ENCODE peak calls at places on chromosomes 7 and 10, in nine cellular contexts. N is HFFc6; M is iPS DF 6.9; Q is astrocyte of the cerebellum; K is fibroblast of the conjunctiva; E is stimulated activated CD8-positive, alpha-beta memory T cell treated with anti-CD3 and anti-CD28 coated beads, Interleukin-15, amount 100 ng/mL, for 1 hour; J is activated CD8-positive, alpha-beta memory T cell treated with anti-CD3 and anti-CD28 coated beads for 48 hours; T is right lobe of liver; X is myocyte. Y is an unnamed sample.

GRCh38 chr10:38003588-38003987 is 6.9 kb upstream of the ZNF33A start:
- DNase-seq in N (no peak), M (no peak), Q (no peak), K (no peak), E (no peak), J (no peak), T (no peak), X (no peak), Y (no peak)

GRCh38 chr7:16889851-16890443 is 8.2 kb upstream of the AGR3 start:
- DNase-seq in N (no peak), M (no peak), Q (no peak), K (no peak), E (no peak), J (no peak), T (no peak), X (no peak), Y (no peak)

GRCh38 chr10:89702121-89702480 is 711 bp downstream of the KIF20B start:
- DNase-seq in N (no peak), M (no peak), Q (no peak), K (no peak), E (no peak), J (no peak), T (no peak), X (peak; percentile 34), Y (peak; percentile 49)

GRCh38 chr10:16519908-16520861 is 1.5 kb downstream of the C1QL3 start:
- DNase-seq in N (no peak), M (no peak), Q (no peak), K (no peak), E (no peak), J (no peak), T (peak; percentile 19), X (no peak), Y (peak; percentile 32)

GRCh38 chr7:33233659-33234058 is 104.3 kb downstream of the BBS9 start:
- DNase-seq in N (no peak), M (no peak), Q (no peak), K (no peak), E (no peak), J (no peak), T (no peak), X (no peak), Y (no peak)

GRCh38 chr7:79221211-79221610 is 232.3 kb downstream of the MAGI2 start:
- DNase-seq in N (no peak), M (no peak), Q (no peak), K (no peak), E (no peak), J (no peak), T (no peak), X (no peak), Y (no peak)

GRCh38 chr10:80390740-80391139 is 17.6 kb upstream of the PRXL2A start:
- DNase-seq in N (no peak), M (no peak), Q (no peak), K (no peak), E (no peak), J (no peak), T (no peak), X (no peak), Y (no peak)

GRCh38 chr7:32479574-32480200 is 10.5 kb downstream of the LSM5 start:
- DNase-seq in N (peak; percentile 52), M (no peak), Q (no peak), K (peak; percentile 53), E (no peak), J (no peak), T (no peak), X (peak; percentile 72), Y (peak; percentile 55)

GRCh38 chr7:63054191-63054661 is 944.4 kb upstream of the ZNF722 start:
- DNase-seq in N (no peak), M (no peak), Q (no peak), K (no peak), E (no peak), J (no peak), T (no peak), X (no peak), Y (no peak)

GRCh38 chr10:1255166-1255565 is 199.0 kb downstream of the WDR37 start:
- DNase-seq in N (no peak), M (no peak), Q (no peak), K (no peak), E (no peak), J (no peak), T (no peak), X (no peak), Y (peak; percentile 58)

GRCh38 chr7:14836006-14836405 is 66.5 kb downstream of the DGKB start:
- DNase-seq in N (no peak), M (no peak), Q (no peak), K (no peak), E (no peak), J (no peak), T (no peak), X (peak; percentile 21), Y (no peak)

GRCh38 chr10:43082087-43082486 is 5.2 kb downstream of the RET start:
- DNase-seq in N (no peak), M (no peak), Q (no peak), K (no peak), E (no peak), J (no peak), T (no peak), X (no peak), Y (no peak)

GRCh38 chr10:1208376-1209311 is 152.5 kb downstream of the WDR37 start:
- DNase-seq in N (no peak), M (no peak), Q (no peak), K (no peak), E (no peak), J (no peak), T (no peak), X (no peak), Y (no peak)

GRCh38 chr7:139232377-139232717 is 1.3 kb downstream of the UBN2 start:
- DNase-seq in N (no peak), M (no peak), Q (no peak), K (no peak), E (no peak), J (no peak), T (no peak), X (no peak), Y (peak; percentile 45)

GRCh38 chr10:102299873-102300272 is 54.5 kb downstream of the GBF1 start:
- DNase-seq in N (peak; percentile 60), M (no peak), Q (peak; percentile 69), K (peak; percentile 13), E (no peak), J (no peak), T (no peak), X (peak; percentile 77), Y (no peak)

GRCh38 chr10:104199567-104199966 is 32.6 kb downstream of the CFAP43 start:
- DNase-seq in N (no peak), M (no peak), Q (no peak), K (no peak), E (no peak), J (no peak), T (no peak), X (no peak), Y (no peak)

GRCh38 chr7:1723254-1723653 is 53.2 kb downstream of the ELFN1 start:
- DNase-seq in N (no peak), M (no peak), Q (no peak), K (no peak), E (no peak), J (no peak), T (no peak), X (no peak), Y (no peak)

GRCh38 chr7:29480456-29480855 is 83.2 kb upstream of the PRR15 start:
- DNase-seq in N (no peak), M (no peak), Q (no peak), K (no peak), E (no peak), J (no peak), T (no peak), X (no peak), Y (no peak)

GRCh38 chr7:92496876-92497275 is 19.1 kb upstream of the ERVW-1 start:
- DNase-seq in N (no peak), M (no peak), Q (no peak), K (no peak), E (no peak), J (no peak), T (no peak), X (no peak), Y (no peak)

GRCh38 chr10:3931901-3932300 is 146.9 kb upstream of the KLF6 start:
- DNase-seq in N (no peak), M (no peak), Q (no peak), K (no peak), E (no peak), J (no peak), T (no peak), X (no peak), Y (no peak)

GRCh38 chr10:47164126-47164799 is 135.7 kb upstream of the GDF10 start:
- DNase-seq in N (peak; percentile 87), M (no peak), Q (peak; percentile 94), K (no peak), E (no peak), J (no peak), T (no peak), X (no peak), Y (no peak)

GRCh38 chr7:116439856-116440549 is 59.5 kb upstream of the CAV2 start:
- DNase-seq in N (no peak), M (no peak), Q (no peak), K (no peak), E (no peak), J (no peak), T (no peak), X (peak; percentile 62), Y (no peak)

GRCh38 chr7:64947252-64948000 is 43.4 kb downstream of the ZNF117 start:
- DNase-seq in N (no peak), M (no peak), Q (no peak), K (no peak), E (no peak), J (no peak), T (peak; percentile 26), X (peak; percentile 7), Y (no peak)

GRCh38 chr7:151710121-151710640 is 166.7 kb downstream of the PRKAG2 start:
- DNase-seq in N (no peak), M (no peak), Q (no peak), K (no peak), E (no peak), J (no peak), T (no peak), X (no peak), Y (no peak)

GRCh38 chr10:60605476-60605875 is 172.8 kb upstream of the CDK1 start:
- DNase-seq in N (no peak), M (no peak), Q (no peak), K (no peak), E (no peak), J (no peak), T (no peak), X (no peak), Y (no peak)

GRCh38 chr7:31123317-31123716 is 71.2 kb downstream of the ADCYAP1R1 start:
- DNase-seq in N (no peak), M (no peak), Q (no peak), K (no peak), E (no peak), J (no peak), T (no peak), X (no peak), Y (no peak)

GRCh38 chr7:29297194-29297890 is 102.8 kb downstream of the CHN2 start:
- DNase-seq in N (no peak), M (no peak), Q (no peak), K (no peak), E (no peak), J (no peak), T (no peak), X (no peak), Y (peak; percentile 16)

GRCh38 chr10:22997102-22997501 is 69.2 kb downstream of the ARMC3 start:
- DNase-seq in N (peak; percentile 58), M (no peak), Q (no peak), K (no peak), E (no peak), J (no peak), T (no peak), X (peak; percentile 30), Y (no peak)

GRCh38 chr7:7761340-7761973 is 43.0 kb upstream of the RPA3 start:
- DNase-seq in N (peak; percentile 68), M (no peak), Q (peak; percentile 29), K (peak; percentile 63), E (no peak), J (no peak), T (no peak), X (peak; percentile 84), Y (no peak)

GRCh38 chr7:44965441-44965903 is 13.3 kb downstream of the MYO1G start:
- DNase-seq in N (no peak), M (no peak), Q (no peak), K (no peak), E (no peak), J (no peak), T (no peak), X (no peak), Y (peak; percentile 16)

GRCh38 chr7:20113423-20114027 is 103.7 kb downstream of the MACC1 start:
- DNase-seq in N (no peak), M (no peak), Q (no peak), K (no peak), E (no peak), J (no peak), T (no peak), X (no peak), Y (no peak)